ENCODE peak calls at places on chromosomes 1 and 21, in nine cellular contexts. One of them, this sample, is unnamed.

GRCh38 chr1:10626011-10626731 is 151.4 kb downstream of the PEX14 start:
- DNase-seq in Jurkat, Clone E6-1: no peak
- DNase-seq in H7: no peak
- DNase-seq in activated T-helper 1 cell treated with Interleukin-2 at 50 U/mL for 16 hours: no peak
- DNase-seq in right cardiac atrium: no peak
- DNase-seq in midbrain: no peak
- DNase-seq in mesendoderm: no peak
- DNase-seq in HuH-7: no peak
- DNase-seq in H1: no peak
- DNase-seq in this sample: no peak

GRCh38 chr1:86445919-86446318 is 21.9 kb downstream of the CLCA2 start:
- DNase-seq in Jurkat, Clone E6-1: peak
- DNase-seq in H7: no peak
- DNase-seq in activated T-helper 1 cell treated with Interleukin-2 at 50 U/mL for 16 hours: no peak
- DNase-seq in right cardiac atrium: no peak
- DNase-seq in midbrain: no peak
- DNase-seq in mesendoderm: peak
- DNase-seq in HuH-7: no peak
- DNase-seq in H1: no peak
- DNase-seq in this sample: no peak

GRCh38 chr21:33169360-33169759 is 60.4 kb upstream of the IFNAR2 start:
- DNase-seq in Jurkat, Clone E6-1: no peak
- DNase-seq in H7: no peak
- DNase-seq in activated T-helper 1 cell treated with Interleukin-2 at 50 U/mL for 16 hours: no peak
- DNase-seq in right cardiac atrium: no peak
- DNase-seq in midbrain: no peak
- DNase-seq in mesendoderm: no peak
- DNase-seq in HuH-7: no peak
- DNase-seq in H1: no peak
- DNase-seq in this sample: peak

GRCh38 chr1:68819190-68819829 is 322.4 kb upstream of the DEPDC1 start:
- DNase-seq in Jurkat, Clone E6-1: no peak
- DNase-seq in H7: peak
- DNase-seq in activated T-helper 1 cell treated with Interleukin-2 at 50 U/mL for 16 hours: no peak
- DNase-seq in right cardiac atrium: no peak
- DNase-seq in midbrain: no peak
- DNase-seq in mesendoderm: peak
- DNase-seq in HuH-7: peak
- DNase-seq in H1: no peak
- DNase-seq in this sample: peak

GRCh38 chr1:228104526-228105251 is 1.6 kb upstream of the C1orf35 start:
- DNase-seq in Jurkat, Clone E6-1: no peak
- DNase-seq in H7: peak
- DNase-seq in activated T-helper 1 cell treated with Interleukin-2 at 50 U/mL for 16 hours: no peak
- DNase-seq in right cardiac atrium: no peak
- DNase-seq in midbrain: no peak
- DNase-seq in mesendoderm: no peak
- DNase-seq in HuH-7: peak
- DNase-seq in H1: no peak
- DNase-seq in this sample: no peak

GRCh38 chr1:231236131-231236571 is 4.9 kb upstream of the GNPAT start:
- DNase-seq in Jurkat, Clone E6-1: no peak
- DNase-seq in H7: no peak
- DNase-seq in activated T-helper 1 cell treated with Interleukin-2 at 50 U/mL for 16 hours: no peak
- DNase-seq in right cardiac atrium: no peak
- DNase-seq in midbrain: no peak
- DNase-seq in mesendoderm: no peak
- DNase-seq in HuH-7: no peak
- DNase-seq in H1: no peak
- DNase-seq in this sample: no peak

GRCh38 chr1:116290085-116290670 is 82.9 kb upstream of the ATP1A1 start:
- DNase-seq in Jurkat, Clone E6-1: no peak
- DNase-seq in H7: no peak
- DNase-seq in activated T-helper 1 cell treated with Interleukin-2 at 50 U/mL for 16 hours: no peak
- DNase-seq in right cardiac atrium: no peak
- DNase-seq in midbrain: no peak
- DNase-seq in mesendoderm: no peak
- DNase-seq in HuH-7: no peak
- DNase-seq in H1: no peak
- DNase-seq in this sample: no peak

GRCh38 chr1:155873860-155874259 is 14.5 kb downstream of the SYT11 start:
- DNase-seq in Jurkat, Clone E6-1: no peak
- DNase-seq in H7: no peak
- DNase-seq in activated T-helper 1 cell treated with Interleukin-2 at 50 U/mL for 16 hours: no peak
- DNase-seq in right cardiac atrium: no peak
- DNase-seq in midbrain: no peak
- DNase-seq in mesendoderm: no peak
- DNase-seq in HuH-7: no peak
- DNase-seq in H1: no peak
- DNase-seq in this sample: no peak

GRCh38 chr1:204025917-204026709 is 46.8 kb upstream of the SOX13 start:
- DNase-seq in Jurkat, Clone E6-1: no peak
- DNase-seq in H7: no peak
- DNase-seq in activated T-helper 1 cell treated with Interleukin-2 at 50 U/mL for 16 hours: no peak
- DNase-seq in right cardiac atrium: no peak
- DNase-seq in midbrain: no peak
- DNase-seq in mesendoderm: peak
- DNase-seq in HuH-7: no peak
- DNase-seq in H1: no peak
- DNase-seq in this sample: no peak

GRCh38 chr1:67429528-67430357 is 459 bp downstream of the SERBP1 start:
- DNase-seq in Jurkat, Clone E6-1: no peak
- DNase-seq in H7: peak
- DNase-seq in activated T-helper 1 cell treated with Interleukin-2 at 50 U/mL for 16 hours: peak
- DNase-seq in right cardiac atrium: peak
- DNase-seq in midbrain: peak
- DNase-seq in mesendoderm: peak
- DNase-seq in HuH-7: no peak
- DNase-seq in H1: no peak
- DNase-seq in this sample: no peak

GRCh38 chr1:64131155-64131554 is 72.3 kb upstream of the UBE2U start:
- DNase-seq in Jurkat, Clone E6-1: no peak
- DNase-seq in H7: no peak
- DNase-seq in activated T-helper 1 cell treated with Interleukin-2 at 50 U/mL for 16 hours: no peak
- DNase-seq in right cardiac atrium: no peak
- DNase-seq in midbrain: no peak
- DNase-seq in mesendoderm: no peak
- DNase-seq in HuH-7: no peak
- DNase-seq in H1: no peak
- DNase-seq in this sample: no peak

This sample was measured in MV-4-11.